ENCODE peak calls at places on chromosomes 7 and 10, in ten cellular contexts. V is cardiac muscle cell; N is HCT116; Z is nephron progenitor cell; J is suprapubic skin; R is WTC11; O is GM10248; B is adrenal gland; T is lung; Q is CD4-positive, alpha-beta T cell. L is an unnamed sample.

GRCh38 chr7:8322667-8323066 is 60.7 kb upstream of the ICA1 start:
- DNase-seq in V (no peak), N (no peak), Z (no peak), J (no peak), R (no peak), O (no peak), B (no peak), T (no peak), Q (no peak), L (no peak)

GRCh38 chr7:94348142-94348541 is 46.6 kb upstream of the COL1A2 start:
- DNase-seq in V (peak; percentile 94), N (no peak), Z (no peak), J (peak; percentile 62), R (no peak), O (no peak), B (no peak), T (peak; percentile 28), Q (no peak), L (no peak)

GRCh38 chr7:99387912-99388311 is 13.4 kb downstream of the ARPC1B start:
- DNase-seq in V (no peak), N (no peak), Z (no peak), J (no peak), R (no peak), O (no peak), B (no peak), T (no peak), Q (no peak), L (no peak)

GRCh38 chr10:42830237-42830636 is 47.6 kb downstream of the BMS1 start:
- DNase-seq in V (no peak), N (no peak), Z (no peak), J (no peak), R (no peak), O (no peak), B (no peak), T (no peak), Q (no peak), L (no peak)

GRCh38 chr7:118352854-118353453 is 128.4 kb downstream of the ANKRD7 start:
- DNase-seq in V (peak; percentile 14), N (peak; percentile 52), Z (no peak), J (no peak), R (no peak), O (no peak), B (no peak), T (no peak), Q (no peak), L (no peak)

GRCh38 chr10:22253578-22253882 is 35.7 kb upstream of the EBLN1 start:
- DNase-seq in V (peak; percentile 24), N (no peak), Z (peak; percentile 44), J (peak; percentile 70), R (peak; percentile 43), O (no peak), B (peak; percentile 20), T (peak; percentile 41), Q (peak; percentile 43), L (peak; percentile 24)

GRCh38 chr10:110433740-110434139 is 64.0 kb upstream of the DUSP5 start:
- DNase-seq in V (no peak), N (no peak), Z (no peak), J (peak; percentile 40), R (peak; percentile 5), O (no peak), B (peak; percentile 5), T (no peak), Q (no peak), L (no peak)

GRCh38 chr7:18886801-18887200 is 230.6 kb downstream of the TWIST1 start:
- DNase-seq in V (no peak), N (no peak), Z (no peak), J (no peak), R (no peak), O (no peak), B (no peak), T (no peak), Q (no peak), L (no peak)

GRCh38 chr10:71260622-71261325 is 48.4 kb downstream of the UNC5B start:
- DNase-seq in V (peak; percentile 95), N (peak; percentile 47), Z (peak; percentile 50), J (no peak), R (peak; percentile 52), O (no peak), B (no peak), T (no peak), Q (no peak), L (no peak)

GRCh38 chr10:102678842-102679289 is 34.6 kb downstream of the TRIM8 start:
- DNase-seq in V (peak; percentile 74), N (no peak), Z (peak; percentile 85), J (peak; percentile 65), R (peak; percentile 92), O (peak; percentile 73), B (peak; percentile 54), T (peak; percentile 68), Q (no peak), L (peak; percentile 86)

GRCh38 chr7:134886353-134887057 is 99.8 kb upstream of the AGBL3 start:
- DNase-seq in V (peak; percentile 89), N (no peak), Z (no peak), J (no peak), R (no peak), O (no peak), B (peak; percentile 57), T (peak; percentile 37), Q (no peak), L (no peak)

GRCh38 chr10:35336921-35337741 is 822 bp downstream of the CCNY start:
- DNase-seq in V (peak; percentile 38), N (no peak), Z (peak; percentile 64), J (peak; percentile 74), R (peak; percentile 57), O (peak; percentile 45), B (peak; percentile 47), T (peak; percentile 48), Q (peak; percentile 3), L (peak; percentile 62)

DNA sequence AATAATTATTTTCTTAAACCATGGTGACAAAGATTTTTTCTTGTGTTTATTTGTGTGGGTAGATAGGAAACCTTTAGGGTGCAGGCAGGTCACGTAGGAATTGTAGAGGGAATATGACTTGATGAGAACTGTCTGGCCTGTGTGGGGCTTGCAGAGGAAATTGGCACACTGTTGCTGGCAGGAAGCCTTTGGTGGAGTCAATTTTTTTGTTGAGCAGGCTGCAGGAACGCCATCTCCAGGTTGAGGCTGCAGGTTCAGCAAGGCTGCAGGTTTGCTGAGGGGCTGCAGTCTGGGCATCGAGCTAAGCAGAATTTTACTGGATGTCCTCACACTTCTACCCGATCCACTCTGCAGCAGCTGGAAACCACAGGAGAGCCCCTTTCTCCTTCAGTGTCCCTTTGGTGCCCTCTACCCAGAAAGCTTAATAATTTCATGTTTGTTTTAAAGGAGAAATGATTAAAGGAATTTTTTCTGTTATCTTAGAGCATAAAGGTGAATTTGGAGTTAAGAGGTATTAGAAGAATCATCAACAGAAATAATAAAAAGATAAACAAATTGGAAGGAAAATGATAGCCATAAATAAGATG is 37.0 kb downstream of the TBC1D12 start:
- DNase-seq in V (peak; percentile 44), N (no peak), Z (no peak), J (no peak), R (peak; percentile 21), O (no peak), B (no peak), T (no peak), Q (no peak), L (no peak)
- TF ChIP-seq CTCF in V (peak; percentile 11), N (no peak), Z (no peak), J (no peak), R (no peak), O (no peak), B (no peak), T (no peak), Q (no peak), L (no peak)

GRCh38 chr7:112708236-112708635 is 82.0 kb downstream of the TMEM168 start:
- DNase-seq in V (no peak), N (no peak), Z (no peak), J (no peak), R (no peak), O (no peak), B (no peak), T (no peak), Q (no peak), L (no peak)
- TF ChIP-seq CTCF in V (no peak), N (no peak), Z (no peak), J (no peak), R (no peak), O (no peak), B (no peak), T (no peak), Q (no peak), L (no peak)

GRCh38 chr7:70698219-70698832 is 433.6 kb upstream of the GALNT17 start:
- DNase-seq in V (peak; percentile 76), N (no peak), Z (peak; percentile 27), J (no peak), R (no peak), O (peak; percentile 45), B (no peak), T (no peak), Q (no peak), L (no peak)
- TF ChIP-seq CTCF in V (peak; percentile 80), N (peak; percentile 33), Z (peak; percentile 89), J (peak; percentile 81), R (peak; percentile 38), O (peak; percentile 84), B (peak; percentile 78), T (peak; percentile 86), Q (peak; percentile 67), L (peak; percentile 46)

DNA sequence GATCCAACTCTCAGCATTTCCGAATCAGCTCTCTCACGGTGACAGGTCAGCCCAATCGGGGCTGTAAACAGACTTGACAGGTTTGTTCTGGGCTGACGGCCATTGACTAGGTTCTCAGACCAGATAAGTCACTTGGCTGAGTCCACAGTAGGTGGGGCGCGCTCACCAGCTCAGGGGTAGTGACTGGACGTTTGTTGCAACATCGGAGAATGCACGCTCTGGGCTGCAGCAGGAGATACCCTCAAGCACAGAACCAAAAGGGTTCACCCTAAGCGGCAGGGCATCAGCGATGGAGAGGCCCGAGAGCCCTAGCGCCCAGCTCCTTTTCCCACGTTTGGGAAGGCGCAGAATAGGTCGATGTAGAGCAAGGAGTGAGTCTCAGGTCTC is 1.8 kb downstream of the KLLN start:
- DNase-seq in V (peak; percentile 91), N (no peak), Z (peak; percentile 42), J (peak; percentile 88), R (peak; percentile 56), O (peak; percentile 61), B (peak; percentile 92), T (peak; percentile 79), Q (peak; percentile 4), L (peak; percentile 49)
- TF ChIP-seq CTCF in V (peak; percentile 31), N (no peak), Z (no peak), J (no peak), R (no peak), O (peak; percentile 48), B (no peak), T (no peak), Q (no peak), L (no peak)

DNA sequence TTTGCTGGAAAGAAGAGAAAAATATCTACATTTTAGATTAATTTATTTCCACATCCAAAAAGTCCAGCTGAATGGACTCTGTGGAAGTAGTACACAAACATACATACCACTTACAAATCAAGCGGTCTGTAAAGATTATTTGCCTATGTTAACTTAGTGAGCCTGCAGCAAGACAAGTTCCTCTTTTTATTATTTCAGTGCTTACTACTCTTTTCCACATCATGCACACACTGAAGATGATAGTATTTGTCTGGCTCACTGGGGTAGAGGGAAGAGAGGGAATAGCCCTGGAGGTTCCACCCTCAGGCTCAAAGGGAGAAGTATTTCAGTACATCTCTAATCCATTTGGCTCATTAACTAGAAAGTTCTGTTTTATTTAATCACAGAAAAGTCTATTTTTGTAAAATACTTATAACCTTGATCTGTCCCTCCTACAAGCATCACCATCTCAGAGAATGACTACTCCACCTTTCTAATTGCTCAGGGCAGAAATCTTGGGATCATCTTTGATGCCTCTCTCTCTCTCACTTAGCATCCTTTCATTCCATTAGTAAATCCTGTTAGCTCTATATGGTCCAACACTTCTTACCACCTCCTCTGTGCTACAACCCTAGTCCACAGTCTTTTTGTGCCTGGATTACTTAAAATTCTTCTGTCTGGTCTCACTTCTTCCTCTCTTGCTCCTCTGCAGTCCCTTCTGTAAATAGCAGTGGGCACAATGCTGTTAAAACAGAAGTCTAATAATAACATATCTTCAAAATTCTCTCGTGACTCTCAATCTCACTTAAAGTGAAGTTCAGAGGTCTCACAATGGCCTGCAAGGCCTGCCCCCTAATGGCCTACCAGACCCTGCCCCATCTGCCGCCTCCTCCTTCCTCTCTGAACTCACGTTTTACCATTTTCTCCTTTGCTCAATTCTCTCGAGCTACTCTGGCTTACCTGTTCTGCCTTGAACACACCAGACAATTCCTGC is 64.3 kb upstream of the CCDC6 start:
- DNase-seq in V (no peak), N (no peak), Z (no peak), J (no peak), R (peak; percentile 35), O (peak; percentile 39), B (no peak), T (no peak), Q (no peak), L (no peak)
- TF ChIP-seq CTCF in V (no peak), N (no peak), Z (no peak), J (no peak), R (no peak), O (peak; percentile 6), B (no peak), T (no peak), Q (no peak), L (no peak)

L was measured in glutamatergic neuron.